ENCODE peak calls at places on chromosome 10, in four cellular contexts. A is germinal center, E is GM04504, Q is GF-D8. J is an unnamed sample.

GRCh38 chr10:70849582-70850016 is 33.9 kb downstream of the SGPL1 start:
- DNase-seq in A (no peak), E (peak; percentile 46), Q (no peak), J (peak; percentile 87)

GRCh38 chr10:52066383-52066782 is 247.7 kb upstream of the DKK1 start:
- DNase-seq in Q (no peak), A (no peak), E (no peak), J (peak; percentile 0)

GRCh38 chr10:34507217-34507616 is 307.9 kb downstream of the PARD3 start:
- DNase-seq in Q (no peak), A (no peak), E (no peak), J (no peak)

GRCh38 chr10:91587710-91588638 is 44.9 kb downstream of the PPP1R3C start:
- DNase-seq in E (peak; percentile 47), A (no peak), Q (no peak), J (peak; percentile 74)

GRCh38 chr10:76736392-76736791 is 901.2 kb downstream of the KCNMA1 start:
- DNase-seq in A (no peak), E (no peak), Q (no peak), J (no peak)

GRCh38 chr10:70404906-70405824 is 1.2 kb downstream of the EIF4EBP2 start:
- DNase-seq in Q (peak; percentile 88), E (peak; percentile 93), A (no peak), J (peak; percentile 92)

GRCh38 chr10:29680091-29680490 is 45.3 kb upstream of the SVIL start:
- DNase-seq in A (no peak), E (no peak), Q (no peak), J (no peak)

GRCh38 chr10:27679369-27679897 is 66.2 kb downstream of the MKX start:
- DNase-seq in E (no peak), Q (no peak), A (no peak), J (no peak)

GRCh38 chr10:34739915-34740314 is 75.2 kb downstream of the PARD3 start:
- DNase-seq in Q (no peak), A (no peak), E (peak; percentile 60), J (peak; percentile 94)

GRCh38 chr10:61975107-61975932 is 73.8 kb downstream of the ARID5B start:
- DNase-seq in Q (no peak), E (peak; percentile 56), A (no peak), J (peak; percentile 91)

GRCh38 chr10:92350411-92350810 is 59.4 kb downstream of the MARCHF5 start:
- DNase-seq in A (no peak), Q (no peak), E (no peak), J (no peak)